ENCODE peak calls at places on chromosomes 11 and 22, in five cellular contexts. S is mesothelial cell of epicardium, H is OCI-LY7, J is keratinocyte, W is coronary artery. I is an unnamed sample.

GRCh38 chr11:65781152-65781961 is 581 bp upstream of the AP5B1 start:
- DNase-seq in S (no peak), H (no peak), J (no peak), W (peak; percentile 74), I (no peak)

GRCh38 chr11:45142241-45142885 is 4.1 kb upstream of the PRDM11 start:
- DNase-seq in S (no peak), H (no peak), J (no peak), W (no peak), I (no peak)

GRCh38 chr22:45977551-45978274 is 751 bp upstream of the WNT7B start:
- DNase-seq in S (no peak), H (no peak), J (no peak), W (no peak), I (no peak)

GRCh38 chr11:79925570-79925969 is 484.7 kb upstream of the TENM4 start:
- DNase-seq in S (no peak), H (no peak), J (no peak), W (no peak), I (no peak)

GRCh38 chr11:104033561-104033960 is 2.9 kb upstream of the DDI1 start:
- DNase-seq in S (no peak), H (no peak), J (no peak), W (no peak), I (no peak)

GRCh38 chr11:106917973-106918372 is 100.3 kb downstream of the GUCY1A2 start:
- DNase-seq in S (no peak), H (peak; percentile 17), J (no peak), W (no peak), I (peak; percentile 7)

GRCh38 chr11:19163627-19164026 is 38.2 kb downstream of the CSRP3 start:
- DNase-seq in S (no peak), H (no peak), J (no peak), W (no peak), I (no peak)

GRCh38 chr11:128530119-128531091 is 57.0 kb downstream of the ETS1 start:
- DNase-seq in S (no peak), H (no peak), J (no peak), W (no peak), I (no peak)

GRCh38 chr11:62153087-62153395 is 29.2 kb downstream of the INCENP start:
- DNase-seq in S (no peak), H (no peak), J (no peak), W (no peak), I (no peak)

GRCh38 chr22:21016644-21017420 is 1.9 kb downstream of the P2RX6 start:
- DNase-seq in S (no peak), H (no peak), J (no peak), W (peak; percentile 59), I (no peak)

GRCh38 chr22:21018314-21018713 is 3.3 kb downstream of the P2RX6 start:
- DNase-seq in S (no peak), H (no peak), J (no peak), W (no peak), I (no peak)

GRCh38 chr22:21022507-21022906 is 7.5 kb downstream of the P2RX6 start:
- DNase-seq in S (no peak), H (no peak), J (no peak), W (peak; percentile 65), I (no peak)

GRCh38 chr22:21022955-21023614 is 8.1 kb downstream of the P2RX6 start:
- DNase-seq in S (no peak), H (no peak), J (no peak), W (peak; percentile 57), I (no peak)

DNA sequence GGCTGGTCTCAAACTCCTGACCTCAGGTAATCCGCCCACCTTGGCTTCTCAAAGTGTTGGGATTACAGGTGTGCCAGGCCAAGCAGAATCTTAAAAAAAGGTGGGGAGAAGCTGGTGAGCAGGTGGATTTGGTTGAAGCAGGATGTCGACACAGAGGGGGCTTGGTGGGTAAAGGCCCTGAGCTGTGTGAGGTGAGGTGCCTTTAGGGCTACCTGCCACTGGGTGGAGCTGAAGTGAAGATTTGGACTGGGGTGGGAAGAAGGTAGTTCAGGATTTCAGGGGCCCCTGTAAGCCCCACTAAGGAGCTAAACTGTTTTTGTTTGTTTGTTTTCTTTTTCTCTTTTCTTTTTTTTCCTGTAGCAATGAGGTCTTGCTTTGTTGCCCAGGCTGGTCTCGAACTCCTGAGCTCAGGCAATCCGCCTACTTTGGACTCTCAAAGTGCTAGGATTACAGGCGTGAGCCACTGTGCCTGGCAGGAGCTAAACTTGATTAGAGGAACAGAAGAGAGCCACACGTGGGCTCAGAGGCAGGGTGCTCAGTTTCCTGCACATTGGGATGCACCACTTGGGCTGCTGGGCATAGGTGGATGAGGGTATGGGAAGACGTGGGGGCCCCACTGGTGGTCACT is 6.0 kb downstream of the P2RX6 start:
- DNase-seq in S (no peak), H (peak; percentile 56), J (no peak), W (no peak), I (peak; percentile 59)
- TF ChIP-seq CTCF in S (peak; percentile 23), H (peak; percentile 78), J (peak; percentile 60), W (no peak), I (peak; percentile 52)

GRCh38 chr22:43183496-43184263 is 3.3 kb downstream of the TTLL12 start:
- DNase-seq in S (no peak), H (no peak), J (no peak), W (no peak), I (no peak)

GRCh38 chr22:43188829-43189545 is 2.1 kb upstream of the TTLL12 start:
- DNase-seq in S (no peak), H (no peak), J (no peak), W (no peak), I (no peak)

GRCh38 chr22:43185860-43186261 is 1.1 kb downstream of the TTLL12 start:
- DNase-seq in S (no peak), H (peak; percentile 19), J (no peak), W (no peak), I (no peak)

GRCh38 chr22:43186272-43187170 is at the start of gene TTLL12:
- DNase-seq in S (peak; percentile 65), H (peak; percentile 74), J (no peak), W (no peak), I (peak; percentile 90)

GRCh38 chr22:43187171-43188099 is 501 bp upstream of the TTLL12 start:
- DNase-seq in S (peak; percentile 95), H (peak; percentile 97), J (peak; percentile 48), W (peak; percentile 97), I (peak; percentile 98)
- TF ChIP-seq CTCF in S (peak; percentile 70), H (peak; percentile 49), J (peak; percentile 68), W (peak; percentile 54), I (peak; percentile 72)

DNA sequence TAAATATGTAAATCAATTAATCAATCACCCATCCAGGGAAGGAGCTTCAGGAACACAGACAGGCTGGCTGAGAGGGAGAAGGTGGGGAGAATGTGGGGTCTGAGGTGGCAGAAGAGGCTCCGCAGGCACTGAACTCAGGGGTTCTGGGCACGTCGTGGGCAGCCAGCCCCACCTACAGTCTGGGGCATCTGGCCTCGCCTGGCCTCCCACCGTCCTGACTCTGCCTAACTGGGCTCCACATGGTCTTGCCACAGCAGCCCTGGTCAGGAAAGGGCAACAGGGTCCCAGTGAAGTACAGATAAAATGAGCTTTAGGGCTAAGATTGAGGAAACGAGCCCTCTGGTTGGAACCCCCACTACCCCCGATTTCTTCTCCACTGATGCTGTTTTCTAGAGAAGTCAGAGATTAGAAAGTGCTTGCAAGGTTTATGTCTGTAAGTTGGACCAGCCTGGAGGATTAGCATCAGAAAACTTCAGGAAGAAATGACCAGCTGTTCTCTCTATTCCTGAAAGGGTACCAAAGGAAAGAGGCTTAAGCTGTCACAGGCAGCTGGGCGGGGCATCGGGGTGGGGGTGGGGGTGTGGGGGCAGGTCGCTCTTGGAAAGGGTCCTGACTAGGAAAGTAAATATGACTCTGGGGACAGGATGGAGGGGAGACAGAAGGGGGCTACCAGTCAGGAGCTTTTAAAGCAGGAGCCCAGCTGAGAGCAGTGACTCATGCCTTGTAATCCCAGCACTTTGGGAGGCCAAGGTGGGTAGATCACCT is 261.7 kb downstream of the BUD13 start:
- DNase-seq in S (no peak), H (no peak), J (no peak), W (peak; percentile 43), I (no peak)
- TF ChIP-seq CTCF in S (no peak), H (no peak), J (no peak), W (no peak), I (no peak)

DNA sequence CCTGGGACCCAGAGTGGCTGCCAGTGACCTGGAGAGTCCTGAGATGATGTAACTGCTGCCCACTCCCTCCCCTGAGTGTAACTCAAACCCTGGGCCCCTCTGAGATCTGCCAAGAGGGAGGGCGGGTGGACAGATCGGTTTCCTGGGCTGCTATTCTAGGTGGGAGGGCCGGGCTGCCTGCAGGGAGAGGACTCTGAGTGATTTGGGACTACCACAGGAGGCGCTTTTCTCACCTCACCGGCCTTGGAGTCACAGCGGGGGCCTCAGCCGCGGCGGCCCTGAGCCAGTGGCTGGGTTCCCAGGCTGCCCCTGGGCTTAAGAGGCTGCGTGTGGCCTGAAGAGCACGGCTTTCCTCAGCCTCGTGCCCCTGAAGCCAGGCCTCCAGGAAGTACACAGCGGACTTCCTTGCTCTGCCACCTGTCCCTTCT is 11.4 kb downstream of the RELT start:
- DNase-seq in S (no peak), H (no peak), J (no peak), W (no peak), I (no peak)
- TF ChIP-seq CTCF in S (no peak), H (no peak), J (no peak), W (no peak), I (no peak)

DNA sequence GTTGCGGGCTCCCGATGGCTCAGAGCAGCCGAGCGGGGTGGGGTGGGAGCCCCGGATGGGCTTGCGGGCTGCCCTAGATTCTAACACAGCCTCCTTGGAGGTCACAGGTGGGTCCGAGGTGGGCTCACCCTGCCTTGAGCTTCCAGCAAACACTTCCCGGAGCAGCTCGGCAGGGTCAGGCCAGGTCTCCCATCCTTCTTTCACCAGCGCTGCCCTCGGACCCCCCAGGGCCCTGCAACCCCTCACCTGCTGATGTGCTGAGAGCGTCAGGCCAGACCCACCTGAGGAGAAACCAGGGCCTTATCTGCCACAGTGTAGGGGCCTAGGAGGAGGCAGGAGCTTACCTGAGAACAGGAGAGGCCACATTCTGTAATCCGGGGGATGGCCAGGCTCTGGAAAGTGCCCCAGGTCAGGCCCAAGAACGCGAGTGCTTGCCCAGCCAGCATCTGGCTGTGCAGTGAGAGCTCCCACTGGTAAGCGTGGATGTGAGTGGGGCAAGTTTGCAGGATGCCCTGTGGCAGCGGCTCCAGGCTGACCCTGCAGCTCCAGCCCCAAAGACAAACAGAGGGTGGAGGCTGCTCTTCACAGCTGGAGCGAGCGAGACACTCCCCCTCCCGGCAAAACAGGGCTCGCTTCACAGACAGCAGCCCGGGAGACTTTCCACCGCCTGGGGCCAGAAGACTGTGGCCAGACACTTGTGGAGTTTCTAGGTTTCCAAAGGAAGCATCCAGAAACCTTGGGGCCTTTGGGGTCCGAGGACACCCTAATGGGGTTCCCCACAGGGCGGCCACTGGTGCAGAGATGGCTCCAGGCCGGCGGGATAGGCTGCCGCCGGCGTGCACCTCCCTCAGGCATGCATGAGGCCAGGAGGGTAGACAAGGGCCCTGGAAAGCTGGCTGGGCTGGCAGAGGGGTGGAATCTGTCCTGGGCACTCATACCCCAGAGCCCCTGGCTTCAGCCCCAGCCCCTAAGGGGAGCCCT is at the start of gene IL17REL:
- DNase-seq in S (no peak), H (no peak), J (no peak), W (no peak), I (no peak)
- TF ChIP-seq CTCF in S (no peak), H (no peak), J (no peak), W (no peak), I (no peak)

GRCh38 chr11:69559181-69559580 is 77.7 kb downstream of the LINC01488 start:
- DNase-seq in S (no peak), H (no peak), J (no peak), W (peak; percentile 40), I (no peak)
- TF ChIP-seq CTCF in S (no peak), H (no peak), J (no peak), W (no peak), I (no peak)

I was measured in GM10248.